ENCODE peak calls at places on chromosomes 5 and 9, in seven cellular contexts. A is right lobe of liver, J is sigmoid colon, E is AG09309, Y is fibroblast of mammary gland, V is cardiac fibroblast, Z is GM12865. S is an unnamed sample.

GRCh38 chr5:87020099-87020934 is 247.4 kb upstream of the RASA1 start:
- DNase-seq in A (no peak), J (no peak), E (no peak), Y (peak), V (peak), Z (peak), S (peak)

GRCh38 chr5:40945111-40945510 is 35.8 kb downstream of the C7 start:
- DNase-seq in A (no peak), J (no peak), E (no peak), Y (no peak), V (no peak), Z (no peak), S (no peak)

GRCh38 chr9:89313842-89314241 is 2.8 kb downstream of the CKS2 start:
- DNase-seq in A (no peak), J (no peak), E (no peak), Y (peak), V (peak), Z (no peak), S (no peak)

GRCh38 chr5:36696059-36696673 is 89.8 kb downstream of the SLC1A3 start:
- DNase-seq in A (peak), J (peak), E (no peak), Y (peak), V (peak), Z (peak), S (peak)

GRCh38 chr5:999724-1000123 is 8.9 kb upstream of the NKD2 start:
- DNase-seq in A (no peak), J (peak), E (no peak), Y (no peak), V (no peak), Z (no peak), S (no peak)

GRCh38 chr9:34599546-34599945 is 10.0 kb upstream of the CNTFR start:
- DNase-seq in A (no peak), J (no peak), E (no peak), Y (no peak), V (no peak), Z (no peak), S (no peak)

GRCh38 chr5:125913200-125913599 is 510.0 kb upstream of the GRAMD2B start:
- DNase-seq in A (no peak), J (no peak), E (no peak), Y (no peak), V (no peak), Z (no peak), S (no peak)

GRCh38 chr9:134590240-134591081 is 51.1 kb upstream of the COL5A1 start:
- DNase-seq in A (peak), J (no peak), E (no peak), Y (peak), V (peak), Z (no peak), S (no peak)

GRCh38 chr5:159049844-159050318 is 49.8 kb downstream of the EBF1 start:
- DNase-seq in A (no peak), J (no peak), E (no peak), Y (peak), V (peak), Z (peak), S (no peak)

GRCh38 chr9:129270903-129271431 is 92.9 kb upstream of the IER5L start:
- DNase-seq in A (peak), J (no peak), E (peak), Y (peak), V (peak), Z (peak), S (peak)

GRCh38 chr5:77638204-77638762 is at the start of gene OTP:
- DNase-seq in A (no peak), J (no peak), E (no peak), Y (no peak), V (no peak), Z (no peak), S (no peak)

GRCh38 chr5:148855249-148856008 is 29.0 kb downstream of the ADRB2 start:
- DNase-seq in A (no peak), J (no peak), E (no peak), Y (no peak), V (no peak), Z (no peak), S (no peak)

GRCh38 chr5:80181618-80182211 is 74.1 kb downstream of the SERINC5 start:
- DNase-seq in A (peak), J (no peak), E (no peak), Y (peak), V (no peak), Z (no peak), S (no peak)

GRCh38 chr5:123359866-123360569 is 63.2 kb downstream of the CEP120 start:
- DNase-seq in A (no peak), J (no peak), E (no peak), Y (peak), V (peak), Z (no peak), S (no peak)

GRCh38 chr9:69376651-69377050 is 51.6 kb downstream of the ENTREP1 start:
- DNase-seq in A (no peak), J (no peak), E (peak), Y (peak), V (peak), Z (no peak), S (no peak)

GRCh38 chr5:13350754-13351153 is 593.7 kb downstream of the DNAH5 start:
- DNase-seq in A (no peak), J (no peak), E (no peak), Y (no peak), V (no peak), Z (no peak), S (no peak)

GRCh38 chr9:935348-935965 is 41.0 kb upstream of the DMRT3 start:
- DNase-seq in A (no peak), J (no peak), E (peak), Y (peak), V (no peak), Z (no peak), S (no peak)

GRCh38 chr9:119365291-119366027 is 3.8 kb downstream of the BRINP1 start:
- DNase-seq in A (no peak), J (no peak), E (no peak), Y (peak), V (peak), Z (peak), S (peak)

DNA sequence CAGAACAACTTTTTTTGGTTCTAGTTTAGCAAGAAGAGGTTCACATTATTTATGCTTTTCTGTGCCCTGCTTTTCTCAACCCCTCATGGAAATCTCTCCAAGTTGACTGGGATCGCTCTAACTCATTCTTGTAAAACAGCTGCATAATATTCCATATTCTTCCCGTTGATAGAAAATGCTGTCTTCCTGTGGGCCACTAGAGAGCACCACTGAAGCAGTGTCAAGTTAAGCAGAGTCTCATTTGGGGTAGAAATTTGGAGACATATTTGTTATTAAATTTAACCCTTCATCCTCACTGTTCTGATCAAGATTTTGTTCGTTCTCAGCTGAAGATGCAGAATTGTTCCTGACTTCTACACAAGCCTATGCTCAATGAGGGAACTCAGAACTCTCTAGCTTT is 140.1 kb downstream of the CEMIP2 start:
- DNase-seq in A (no peak), J (no peak), E (no peak), Y (peak), V (peak), Z (no peak), S (no peak)
- TF ChIP-seq CTCF in A (no peak), J (no peak), E (peak), Y (peak), V (peak), Z (no peak), S (no peak)

GRCh38 chr5:4901890-4902289 is 238.2 kb upstream of the ADAMTS16 start:
- DNase-seq in A (no peak), J (no peak), E (no peak), Y (no peak), V (no peak), Z (no peak), S (no peak)

GRCh38 chr5:4906821-4907220 is 233.3 kb upstream of the ADAMTS16 start:
- DNase-seq in A (no peak), J (peak), E (no peak), Y (no peak), V (no peak), Z (no peak), S (no peak)

GRCh38 chr5:4907636-4908035 is 232.5 kb upstream of the ADAMTS16 start:
- DNase-seq in A (no peak), J (no peak), E (no peak), Y (no peak), V (no peak), Z (no peak), S (no peak)

GRCh38 chr5:4909086-4909485 is 231.0 kb upstream of the ADAMTS16 start:
- DNase-seq in A (no peak), J (no peak), E (no peak), Y (no peak), V (no peak), Z (no peak), S (no peak)

DNA sequence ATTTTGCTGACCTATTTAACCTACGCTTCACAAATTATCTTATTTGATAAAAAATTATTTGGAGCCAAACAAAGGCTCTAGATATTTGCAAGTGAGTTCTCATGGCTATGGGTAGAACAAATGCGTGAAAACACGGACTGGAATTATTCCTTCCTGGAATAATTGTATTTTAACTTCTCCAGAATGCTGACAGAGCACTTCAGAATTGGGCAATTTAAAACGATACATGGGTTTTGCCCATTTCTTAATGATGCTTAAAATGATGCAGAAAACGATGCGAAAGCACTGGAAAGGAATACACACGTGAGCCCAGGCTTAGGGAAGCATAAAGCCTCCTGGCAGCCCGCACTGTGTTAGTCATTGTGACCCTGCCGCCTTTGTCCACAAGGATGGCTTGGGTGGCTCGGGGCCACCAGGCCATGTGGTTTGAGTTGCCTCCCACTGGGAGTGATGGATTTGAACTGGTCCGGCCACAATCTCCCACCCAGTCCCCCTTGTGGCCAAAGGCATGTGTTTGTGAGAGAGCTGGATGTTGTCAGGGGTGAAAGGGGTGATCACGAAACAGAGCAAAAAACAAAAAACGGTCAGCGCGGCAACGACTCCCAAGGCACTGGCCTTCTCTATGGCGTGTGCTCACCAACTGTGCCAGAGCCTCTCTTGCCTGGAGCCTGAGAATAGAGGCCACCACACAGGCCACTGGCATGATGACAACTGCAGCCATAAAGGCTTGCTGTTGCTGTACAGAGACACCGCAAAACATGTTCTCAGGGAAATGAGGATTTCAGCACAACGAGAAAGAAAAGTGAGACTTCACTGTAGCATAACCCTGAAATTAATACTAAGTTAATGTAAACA is 234.2 kb upstream of the ADAMTS16 start:
- DNase-seq in A (no peak), J (peak), E (no peak), Y (peak), V (no peak), Z (no peak), S (no peak)
- TF ChIP-seq CTCF in A (no peak), J (no peak), E (peak), Y (no peak), V (no peak), Z (no peak), S (peak)

DNA sequence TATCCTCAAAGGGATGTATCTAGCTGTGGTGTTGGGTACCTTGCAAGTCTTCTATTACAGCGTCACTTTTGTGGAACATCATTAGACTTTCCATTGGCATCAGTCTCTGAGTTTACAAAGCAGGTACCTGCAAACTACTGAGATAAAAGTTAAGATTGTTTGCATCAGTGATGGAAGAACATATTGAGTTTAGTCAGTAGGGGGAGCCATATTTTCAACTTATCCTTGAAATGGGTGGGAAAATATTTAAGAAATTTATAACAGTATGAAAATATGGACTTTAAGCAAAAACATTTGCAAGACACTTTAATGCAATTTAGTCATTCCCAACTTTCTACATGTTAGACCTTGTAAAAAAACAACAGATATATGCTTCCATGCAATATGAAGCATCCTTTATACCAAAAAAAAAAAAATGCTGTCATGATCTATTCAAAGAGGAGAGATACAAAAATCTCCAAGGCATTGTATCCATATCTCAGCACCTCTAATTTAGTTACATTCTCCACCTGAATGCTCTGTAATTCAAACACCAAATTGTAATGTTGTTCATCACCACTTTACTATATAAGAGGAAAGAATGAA is 98.6 kb upstream of the ADAMTS19 start:
- DNase-seq in A (no peak), J (no peak), E (no peak), Y (peak), V (peak), Z (peak), S (no peak)
- TF ChIP-seq CTCF in A (peak), J (no peak), E (peak), Y (peak), V (peak), Z (peak), S (no peak)

DNA sequence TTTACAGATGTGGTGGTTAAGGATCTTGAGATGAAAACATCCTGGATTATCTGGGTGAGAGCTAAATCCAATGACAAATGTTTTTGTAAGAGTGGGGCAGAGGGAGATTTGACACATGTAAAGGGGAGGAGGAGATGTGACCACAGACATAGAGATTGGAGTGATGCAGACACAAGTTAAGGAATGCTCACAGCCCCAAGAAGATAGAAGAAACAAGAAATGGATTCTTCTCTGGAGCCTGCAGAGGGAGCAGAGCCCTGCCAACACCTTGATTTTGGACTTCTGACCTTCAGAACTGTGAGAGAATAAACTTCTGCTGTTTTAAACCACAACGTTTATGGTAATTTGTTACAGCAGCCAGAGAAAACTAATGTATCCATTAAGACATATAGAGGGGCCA is 21.7 kb downstream of the ITGA2 start:
- DNase-seq in A (no peak), J (no peak), E (no peak), Y (no peak), V (no peak), Z (no peak), S (no peak)
- TF ChIP-seq CTCF in A (no peak), J (no peak), E (no peak), Y (no peak), V (no peak), Z (no peak), S (no peak)

DNA sequence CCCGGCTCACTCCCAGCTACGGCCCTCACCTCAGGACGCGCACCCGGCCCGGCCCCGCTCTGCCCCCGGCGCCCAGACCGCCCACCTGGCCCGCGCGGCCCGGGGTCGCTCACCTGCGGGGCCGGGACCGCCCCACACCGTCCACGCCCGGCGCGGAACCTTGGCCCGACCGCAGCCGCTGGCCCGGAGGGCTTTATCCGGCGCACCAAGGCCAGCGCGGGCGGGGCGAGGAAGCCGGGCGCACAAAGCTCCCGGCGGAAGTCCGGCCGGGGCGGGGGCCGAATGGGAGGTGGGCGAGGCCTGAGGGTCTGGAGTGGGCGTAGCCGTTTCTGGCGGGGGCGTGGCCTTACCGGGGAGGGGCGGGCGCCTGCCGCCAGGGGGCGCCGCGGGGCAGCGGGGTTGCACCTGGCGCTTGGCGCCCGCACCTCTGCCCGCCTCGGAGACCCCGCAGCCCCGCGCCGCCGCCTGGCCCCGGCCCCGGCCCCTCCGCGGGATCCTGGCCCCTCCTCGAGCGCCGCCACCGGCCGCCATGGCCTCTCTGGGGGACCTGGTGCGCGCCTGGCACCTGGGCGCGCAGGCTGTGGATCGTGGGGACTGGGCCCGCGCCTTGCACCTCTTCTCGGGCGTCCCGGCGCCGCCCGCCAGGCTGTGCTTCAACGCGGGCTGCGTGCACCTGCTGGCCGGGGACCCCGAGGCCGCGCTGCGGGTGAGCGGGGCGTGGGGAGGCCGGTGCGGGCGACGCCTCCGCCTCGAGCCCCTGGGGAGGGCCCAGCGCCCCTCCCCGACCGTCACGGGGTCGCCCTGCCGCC is at the start of the genes EXD3 and NOXA1:
- DNase-seq in A (peak), J (peak), E (peak), Y (peak), V (peak), Z (peak), S (peak)
- TF ChIP-seq CTCF in A (peak), J (peak), E (peak), Y (no peak), V (peak), Z (peak), S (peak)

GRCh38 chr5:16135506-16135905 is 44.1 kb downstream of the MARCHF11 start:
- DNase-seq in A (no peak), J (no peak), E (no peak), Y (no peak), V (no peak), Z (no peak), S (no peak)
- TF ChIP-seq CTCF in A (no peak), J (no peak), E (no peak), Y (no peak), V (no peak), Z (no peak), S (no peak)

DNA sequence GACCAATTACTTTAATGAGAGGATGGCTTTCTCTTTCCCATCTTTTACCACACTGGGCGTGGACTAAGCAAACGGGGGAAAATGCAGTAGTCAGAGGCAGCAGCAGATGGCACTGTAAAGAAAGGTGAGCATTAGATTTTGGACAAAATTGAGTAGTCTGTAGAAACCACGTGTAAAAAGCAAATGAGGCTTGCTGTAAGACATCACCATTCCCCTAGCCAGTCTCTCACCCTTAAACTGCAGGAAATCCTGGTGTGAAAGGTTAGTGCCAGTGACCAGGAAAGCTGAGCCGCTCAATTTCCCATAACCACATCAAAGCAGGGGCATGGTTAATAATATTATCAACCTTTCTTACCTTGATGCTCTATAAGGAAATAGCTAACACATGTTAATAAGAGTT is 31.8 kb downstream of the SPATA31C2 start:
- DNase-seq in A (no peak), J (no peak), E (peak), Y (peak), V (peak), Z (no peak), S (no peak)
- TF ChIP-seq CTCF in A (peak), J (peak), E (peak), Y (peak), V (peak), Z (peak), S (no peak)

GRCh38 chr5:114448496-114448895 is 86.6 kb downstream of the KCNN2 start:
- DNase-seq in A (no peak), J (no peak), E (no peak), Y (no peak), V (peak), Z (no peak), S (no peak)

GRCh38 chr5:114447084-114447773 is 85.4 kb downstream of the KCNN2 start:
- DNase-seq in A (no peak), J (no peak), E (no peak), Y (peak), V (peak), Z (peak), S (no peak)

GRCh38 chr5:114449836-114450515 is 88.1 kb downstream of the KCNN2 start:
- DNase-seq in A (peak), J (peak), E (no peak), Y (peak), V (peak), Z (peak), S (peak)

DNA sequence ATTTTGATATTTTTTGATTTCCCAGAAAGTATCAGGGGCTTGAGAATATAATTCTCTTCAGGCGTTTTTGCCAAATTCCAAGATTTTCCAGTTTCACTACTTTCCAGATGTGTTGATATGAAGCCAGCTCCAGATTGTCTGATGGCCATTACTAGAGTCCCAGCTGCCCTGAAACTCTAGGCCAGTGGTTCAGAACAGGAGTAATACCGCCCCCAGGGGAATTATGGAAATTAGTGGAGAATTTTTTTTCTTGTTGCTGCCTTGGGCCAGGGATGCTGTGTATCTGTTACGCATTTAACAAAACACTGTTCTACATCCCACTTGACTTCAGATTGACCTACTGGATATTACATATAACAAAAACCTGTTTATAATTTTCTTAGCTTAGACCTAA is 88.6 kb downstream of the KCNN2 start:
- DNase-seq in A (no peak), J (no peak), E (no peak), Y (peak), V (peak), Z (no peak), S (no peak)
- TF ChIP-seq CTCF in A (no peak), J (no peak), E (no peak), Y (no peak), V (no peak), Z (no peak), S (no peak)

GRCh38 chr9:33044677-33045282 is 19.7 kb downstream of the DNAJA1 start:
- DNase-seq in A (peak), J (no peak), E (no peak), Y (peak), V (peak), Z (no peak), S (no peak)
- TF ChIP-seq CTCF in A (peak), J (peak), E (no peak), Y (peak), V (peak), Z (no peak), S (no peak)

S was measured in GM20000.